ENCODE peak calls at places on chromosomes 13 and 19, in four cellular contexts. H is AG08396; M is amniotic epithelial cell; O is stimulated activated CD4-positive, alpha-beta T cell treated with anti-CD3 and anti-CD28 coated beads, Interleukin-15, amount 100 ng/mL, for 1 hour. Q is an unnamed sample.

GRCh38 chr13:24270639-24271131 is 38.7 kb upstream of the C1QTNF9 start:
- DNase-seq in H (peak; percentile 57), M (peak; percentile 53), O (no peak), Q (peak; percentile 39)

GRCh38 chr13:40313269-40314200 is 352.9 kb downstream of the FOXO1 start:
- DNase-seq in H (no peak), M (no peak), O (no peak), Q (no peak)

GRCh38 chr19:50359432-50359818 is 6.0 kb downstream of the NAPSA start:
- DNase-seq in H (no peak), M (no peak), O (no peak), Q (no peak)

GRCh38 chr19:16257509-16258002 is 59.8 kb downstream of the AP1M1 start:
- DNase-seq in H (no peak), M (no peak), O (no peak), Q (no peak)

GRCh38 chr19:38545596-38545995 is 72.2 kb downstream of the MAP4K1 start:
- DNase-seq in H (no peak), M (peak; percentile 56), O (no peak), Q (no peak)

GRCh38 chr13:30020726-30021312 is 170.4 kb upstream of the UBL3 start:
- DNase-seq in H (no peak), M (peak; percentile 19), O (no peak), Q (no peak)

GRCh38 chr13:20431687-20432384 is 93.8 kb downstream of the CRYL1 start:
- DNase-seq in H (no peak), M (no peak), O (no peak), Q (no peak)

GRCh38 chr13:21526707-21527454 is 67.8 kb upstream of the ZDHHC20 start:
- DNase-seq in H (no peak), M (no peak), O (no peak), Q (no peak)

GRCh38 chr19:927044-927706 is 1.3 kb downstream of the ARID3A start:
- DNase-seq in H (peak; percentile 75), M (peak; percentile 65), O (no peak), Q (peak; percentile 54)

GRCh38 chr13:112655898-112656297 is 33.9 kb upstream of the ATP11A start:
- DNase-seq in H (no peak), M (no peak), O (no peak), Q (no peak)

GRCh38 chr19:10988380-10988779 is 27.6 kb downstream of the SMARCA4 start:
- DNase-seq in H (no peak), M (no peak), O (no peak), Q (no peak)

GRCh38 chr19:19944583-19944880 is 43.8 kb downstream of the ZNF93 start:
- DNase-seq in H (no peak), M (no peak), O (no peak), Q (no peak)

GRCh38 chr13:56886398-56886797 is 254.3 kb upstream of the PRR20A start:
- DNase-seq in H (no peak), M (no peak), O (no peak), Q (no peak)

GRCh38 chr13:43388282-43389034 is 365.1 kb downstream of the DNAJC15 start:
- DNase-seq in H (no peak), M (no peak), O (no peak), Q (no peak)

GRCh38 chr19:18795540-18795939 is 4.4 kb upstream of the COMP start:
- DNase-seq in H (peak; percentile 56), M (no peak), O (no peak), Q (no peak)

Q was measured in neural crest cell.